ENCODE peak calls at places on chromosomes 2 and 18, in five cellular contexts. One of them, this sample, is unnamed.

GRCh38 chr2:192288290-192288689 is 93.6 kb upstream of the TMEFF2 start:
- DNase-seq in stimulated activated CD4-positive, alpha-beta T cell treated with anti-CD3 and anti-CD28 coated beads, Interleukin-12 subunit alpha, Interleukin-12 subunit beta, amount 100 ng/mL, for 24 hours: no peak
- DNase-seq in heart right ventricle: no peak
- DNase-seq in NB4: no peak
- DNase-seq in C1 segment of cervical spinal cord: no peak
- DNase-seq in this sample: peak

GRCh38 chr18:22521026-22521707 is 103.5 kb upstream of the CTAGE1 start:
- DNase-seq in heart right ventricle: no peak
- DNase-seq in C1 segment of cervical spinal cord: no peak
- DNase-seq in NB4: no peak
- DNase-seq in stimulated activated CD4-positive, alpha-beta T cell treated with anti-CD3 and anti-CD28 coated beads, Interleukin-12 subunit alpha, Interleukin-12 subunit beta, amount 100 ng/mL, for 24 hours: no peak
- DNase-seq in this sample: no peak

GRCh38 chr2:194079989-194080388 is 1577.0 kb upstream of the SLC39A10 start:
- DNase-seq in heart right ventricle: no peak
- DNase-seq in C1 segment of cervical spinal cord: no peak
- DNase-seq in stimulated activated CD4-positive, alpha-beta T cell treated with anti-CD3 and anti-CD28 coated beads, Interleukin-12 subunit alpha, Interleukin-12 subunit beta, amount 100 ng/mL, for 24 hours: no peak
- DNase-seq in NB4: no peak
- DNase-seq in this sample: no peak

GRCh38 chr2:154375625-154376020 is 322.9 kb upstream of the KCNJ3 start:
- DNase-seq in heart right ventricle: no peak
- DNase-seq in stimulated activated CD4-positive, alpha-beta T cell treated with anti-CD3 and anti-CD28 coated beads, Interleukin-12 subunit alpha, Interleukin-12 subunit beta, amount 100 ng/mL, for 24 hours: no peak
- DNase-seq in NB4: peak
- DNase-seq in C1 segment of cervical spinal cord: no peak
- DNase-seq in this sample: peak

GRCh38 chr2:223613017-223613950 is 11.1 kb upstream of the SCG2 start:
- DNase-seq in stimulated activated CD4-positive, alpha-beta T cell treated with anti-CD3 and anti-CD28 coated beads, Interleukin-12 subunit alpha, Interleukin-12 subunit beta, amount 100 ng/mL, for 24 hours: no peak
- DNase-seq in C1 segment of cervical spinal cord: no peak
- DNase-seq in heart right ventricle: peak
- DNase-seq in NB4: peak
- DNase-seq in this sample: peak

GRCh38 chr2:178811901-178812300 is 4.7 kb upstream of the TTN start:
- DNase-seq in heart right ventricle: no peak
- DNase-seq in stimulated activated CD4-positive, alpha-beta T cell treated with anti-CD3 and anti-CD28 coated beads, Interleukin-12 subunit alpha, Interleukin-12 subunit beta, amount 100 ng/mL, for 24 hours: no peak
- DNase-seq in C1 segment of cervical spinal cord: no peak
- DNase-seq in NB4: no peak
- DNase-seq in this sample: no peak

GRCh38 chr2:172829229-172829628 is 93.6 kb downstream of the RAPGEF4 start:
- DNase-seq in C1 segment of cervical spinal cord: no peak
- DNase-seq in NB4: no peak
- DNase-seq in heart right ventricle: no peak
- DNase-seq in stimulated activated CD4-positive, alpha-beta T cell treated with anti-CD3 and anti-CD28 coated beads, Interleukin-12 subunit alpha, Interleukin-12 subunit beta, amount 100 ng/mL, for 24 hours: no peak
- DNase-seq in this sample: no peak

GRCh38 chr2:234502285-234502918 is 5.5 kb upstream of the ARL4C start:
- DNase-seq in C1 segment of cervical spinal cord: no peak
- DNase-seq in heart right ventricle: no peak
- DNase-seq in NB4: no peak
- DNase-seq in stimulated activated CD4-positive, alpha-beta T cell treated with anti-CD3 and anti-CD28 coated beads, Interleukin-12 subunit alpha, Interleukin-12 subunit beta, amount 100 ng/mL, for 24 hours: no peak
- DNase-seq in this sample: no peak

GRCh38 chr18:32156855-32157254 is 33.0 kb upstream of the MEP1B start:
- DNase-seq in stimulated activated CD4-positive, alpha-beta T cell treated with anti-CD3 and anti-CD28 coated beads, Interleukin-12 subunit alpha, Interleukin-12 subunit beta, amount 100 ng/mL, for 24 hours: no peak
- DNase-seq in NB4: no peak
- DNase-seq in C1 segment of cervical spinal cord: no peak
- DNase-seq in heart right ventricle: no peak
- DNase-seq in this sample: no peak

GRCh38 chr2:127566576-127566975 is 31.1 kb downstream of the MYO7B start:
- DNase-seq in heart right ventricle: no peak
- DNase-seq in C1 segment of cervical spinal cord: no peak
- DNase-seq in NB4: no peak
- DNase-seq in stimulated activated CD4-positive, alpha-beta T cell treated with anti-CD3 and anti-CD28 coated beads, Interleukin-12 subunit alpha, Interleukin-12 subunit beta, amount 100 ng/mL, for 24 hours: no peak
- DNase-seq in this sample: no peak

GRCh38 chr2:222290691-222291484 is 7.9 kb downstream of the PAX3 start:
- DNase-seq in stimulated activated CD4-positive, alpha-beta T cell treated with anti-CD3 and anti-CD28 coated beads, Interleukin-12 subunit alpha, Interleukin-12 subunit beta, amount 100 ng/mL, for 24 hours: no peak
- DNase-seq in C1 segment of cervical spinal cord: no peak
- DNase-seq in NB4: no peak
- DNase-seq in heart right ventricle: no peak
- DNase-seq in this sample: no peak

GRCh38 chr18:48605408-48605845 is 66.6 kb downstream of the CTIF start:
- DNase-seq in NB4: peak
- DNase-seq in stimulated activated CD4-positive, alpha-beta T cell treated with anti-CD3 and anti-CD28 coated beads, Interleukin-12 subunit alpha, Interleukin-12 subunit beta, amount 100 ng/mL, for 24 hours: no peak
- DNase-seq in heart right ventricle: no peak
- DNase-seq in C1 segment of cervical spinal cord: no peak
- DNase-seq in this sample: no peak

GRCh38 chr2:167294775-167295140 is 406.5 kb downstream of the XIRP2 start:
- DNase-seq in C1 segment of cervical spinal cord: no peak
- DNase-seq in NB4: no peak
- DNase-seq in heart right ventricle: no peak
- DNase-seq in stimulated activated CD4-positive, alpha-beta T cell treated with anti-CD3 and anti-CD28 coated beads, Interleukin-12 subunit alpha, Interleukin-12 subunit beta, amount 100 ng/mL, for 24 hours: no peak
- DNase-seq in this sample: no peak

GRCh38 chr2:240922982-240923537 is 16.9 kb downstream of the CROCC2 start:
- DNase-seq in C1 segment of cervical spinal cord: no peak
- DNase-seq in heart right ventricle: peak
- DNase-seq in NB4: no peak
- DNase-seq in stimulated activated CD4-positive, alpha-beta T cell treated with anti-CD3 and anti-CD28 coated beads, Interleukin-12 subunit alpha, Interleukin-12 subunit beta, amount 100 ng/mL, for 24 hours: no peak
- DNase-seq in this sample: no peak

GRCh38 chr2:218343591-218343990 is 13.1 kb upstream of the CATIP start:
- DNase-seq in heart right ventricle: no peak
- DNase-seq in NB4: no peak
- DNase-seq in stimulated activated CD4-positive, alpha-beta T cell treated with anti-CD3 and anti-CD28 coated beads, Interleukin-12 subunit alpha, Interleukin-12 subunit beta, amount 100 ng/mL, for 24 hours: no peak
- DNase-seq in C1 segment of cervical spinal cord: no peak
- DNase-seq in this sample: no peak

GRCh38 chr2:84958135-84959044 is 12.6 kb upstream of the KCMF1 start:
- DNase-seq in heart right ventricle: no peak
- DNase-seq in C1 segment of cervical spinal cord: no peak
- DNase-seq in stimulated activated CD4-positive, alpha-beta T cell treated with anti-CD3 and anti-CD28 coated beads, Interleukin-12 subunit alpha, Interleukin-12 subunit beta, amount 100 ng/mL, for 24 hours: no peak
- DNase-seq in NB4: no peak
- DNase-seq in this sample: peak

GRCh38 chr2:127770973-127771735 is 39.8 kb downstream of the WDR33 start:
- DNase-seq in NB4: peak
- DNase-seq in C1 segment of cervical spinal cord: no peak
- DNase-seq in stimulated activated CD4-positive, alpha-beta T cell treated with anti-CD3 and anti-CD28 coated beads, Interleukin-12 subunit alpha, Interleukin-12 subunit beta, amount 100 ng/mL, for 24 hours: no peak
- DNase-seq in heart right ventricle: no peak
- DNase-seq in this sample: no peak

GRCh38 chr2:190334479-190335224 is 8.7 kb upstream of the INPP1 start:
- DNase-seq in stimulated activated CD4-positive, alpha-beta T cell treated with anti-CD3 and anti-CD28 coated beads, Interleukin-12 subunit alpha, Interleukin-12 subunit beta, amount 100 ng/mL, for 24 hours: no peak
- DNase-seq in NB4: no peak
- DNase-seq in heart right ventricle: peak
- DNase-seq in C1 segment of cervical spinal cord: no peak
- DNase-seq in this sample: peak

GRCh38 chr2:122433123-122433754 is 677.8 kb downstream of the TSN start:
- DNase-seq in C1 segment of cervical spinal cord: no peak
- DNase-seq in heart right ventricle: no peak
- DNase-seq in NB4: no peak
- DNase-seq in stimulated activated CD4-positive, alpha-beta T cell treated with anti-CD3 and anti-CD28 coated beads, Interleukin-12 subunit alpha, Interleukin-12 subunit beta, amount 100 ng/mL, for 24 hours: no peak
- DNase-seq in this sample: peak

GRCh38 chr2:234670052-234670451 is 173.2 kb upstream of the ARL4C start:
- DNase-seq in heart right ventricle: no peak
- DNase-seq in NB4: no peak
- DNase-seq in stimulated activated CD4-positive, alpha-beta T cell treated with anti-CD3 and anti-CD28 coated beads, Interleukin-12 subunit alpha, Interleukin-12 subunit beta, amount 100 ng/mL, for 24 hours: no peak
- DNase-seq in C1 segment of cervical spinal cord: no peak
- DNase-seq in this sample: no peak

GRCh38 chr2:104518256-104518655 is 335.7 kb upstream of the POU3F3 start:
- DNase-seq in stimulated activated CD4-positive, alpha-beta T cell treated with anti-CD3 and anti-CD28 coated beads, Interleukin-12 subunit alpha, Interleukin-12 subunit beta, amount 100 ng/mL, for 24 hours: no peak
- DNase-seq in NB4: no peak
- DNase-seq in heart right ventricle: no peak
- DNase-seq in C1 segment of cervical spinal cord: no peak
- DNase-seq in this sample: no peak

GRCh38 chr2:9392895-9393757 is 30.2 kb downstream of the ITGB1BP1 start:
- DNase-seq in NB4: peak
- DNase-seq in stimulated activated CD4-positive, alpha-beta T cell treated with anti-CD3 and anti-CD28 coated beads, Interleukin-12 subunit alpha, Interleukin-12 subunit beta, amount 100 ng/mL, for 24 hours: no peak
- DNase-seq in heart right ventricle: peak
- DNase-seq in C1 segment of cervical spinal cord: no peak
- DNase-seq in this sample: no peak

GRCh38 chr18:48827321-48828200 is 123.2 kb downstream of the SMAD7 start:
- DNase-seq in C1 segment of cervical spinal cord: no peak
- DNase-seq in NB4: no peak
- DNase-seq in heart right ventricle: peak
- DNase-seq in stimulated activated CD4-positive, alpha-beta T cell treated with anti-CD3 and anti-CD28 coated beads, Interleukin-12 subunit alpha, Interleukin-12 subunit beta, amount 100 ng/mL, for 24 hours: no peak
- DNase-seq in this sample: no peak

GRCh38 chr2:231355802-231356473 is 39.6 kb upstream of the B3GNT7 start:
- DNase-seq in C1 segment of cervical spinal cord: no peak
- DNase-seq in heart right ventricle: no peak
- DNase-seq in stimulated activated CD4-positive, alpha-beta T cell treated with anti-CD3 and anti-CD28 coated beads, Interleukin-12 subunit alpha, Interleukin-12 subunit beta, amount 100 ng/mL, for 24 hours: no peak
- DNase-seq in NB4: no peak
- DNase-seq in this sample: no peak

GRCh38 chr2:226579519-226579918 is 220.1 kb downstream of the IRS1 start:
- DNase-seq in heart right ventricle: no peak
- DNase-seq in C1 segment of cervical spinal cord: no peak
- DNase-seq in stimulated activated CD4-positive, alpha-beta T cell treated with anti-CD3 and anti-CD28 coated beads, Interleukin-12 subunit alpha, Interleukin-12 subunit beta, amount 100 ng/mL, for 24 hours: no peak
- DNase-seq in NB4: peak
- DNase-seq in this sample: no peak

GRCh38 chr2:144571770-144572169 is 51.9 kb upstream of the ZEB2 start:
- DNase-seq in heart right ventricle: no peak
- DNase-seq in C1 segment of cervical spinal cord: no peak
- DNase-seq in NB4: no peak
- DNase-seq in stimulated activated CD4-positive, alpha-beta T cell treated with anti-CD3 and anti-CD28 coated beads, Interleukin-12 subunit alpha, Interleukin-12 subunit beta, amount 100 ng/mL, for 24 hours: no peak
- DNase-seq in this sample: no peak

GRCh38 chr2:236972491-236973379 is 113.0 kb upstream of the COPS8 start:
- DNase-seq in C1 segment of cervical spinal cord: no peak
- DNase-seq in stimulated activated CD4-positive, alpha-beta T cell treated with anti-CD3 and anti-CD28 coated beads, Interleukin-12 subunit alpha, Interleukin-12 subunit beta, amount 100 ng/mL, for 24 hours: no peak
- DNase-seq in NB4: no peak
- DNase-seq in heart right ventricle: no peak
- DNase-seq in this sample: peak

GRCh38 chr2:221153226-221153625 is 418.9 kb downstream of the EPHA4 start:
- DNase-seq in C1 segment of cervical spinal cord: no peak
- DNase-seq in stimulated activated CD4-positive, alpha-beta T cell treated with anti-CD3 and anti-CD28 coated beads, Interleukin-12 subunit alpha, Interleukin-12 subunit beta, amount 100 ng/mL, for 24 hours: no peak
- DNase-seq in NB4: no peak
- DNase-seq in heart right ventricle: no peak
- DNase-seq in this sample: no peak